ENCODE peak calls at places on chromosomes 5 and 9, in ten cellular contexts. I is substantia nigra, J is NCI-H2029 treated with DMSO at 0.1 percent for 48 hours, B is EH, V is HT1080, M is EL, C is GDM1, U is Kasumi-1, W is C1 segment of cervical spinal cord, P is left ventricle myocardium inferior. N is an unnamed sample.

GRCh38 chr5:58860680-58861079 is 277.8 kb downstream of the RAB3C start:
- DNase-seq in M (no peak), I (no peak), V (no peak), W (no peak), B (no peak), U (no peak), J (no peak), C (peak; percentile 33), P (no peak), N (no peak)

GRCh38 chr5:113606298-113607134 is 93.0 kb downstream of the YTHDC2 start:
- DNase-seq in B (peak; percentile 67), U (peak; percentile 83), M (peak; percentile 62), I (no peak), C (peak; percentile 39), P (no peak), W (peak; percentile 17), J (peak; percentile 47), V (peak; percentile 67), N (no peak)

GRCh38 chr5:43874772-43875171 is 271.8 kb downstream of the NNT start:
- DNase-seq in V (peak; percentile 54), C (no peak), J (no peak), P (no peak), B (peak; percentile 9), M (peak; percentile 51), I (no peak), W (no peak), U (no peak), N (no peak)

GRCh38 chr5:124544366-124545055 is 201.9 kb downstream of the ZNF608 start:
- DNase-seq in I (no peak), W (no peak), V (peak; percentile 21), C (no peak), B (no peak), P (no peak), J (no peak), M (no peak), U (peak; percentile 32), N (no peak)

GRCh38 chr5:151696470-151697061 is 9.9 kb upstream of the SPARC start:
- DNase-seq in J (no peak), P (peak; percentile 61), C (no peak), M (peak; percentile 98), W (no peak), V (peak; percentile 86), I (no peak), U (no peak), B (peak; percentile 100), N (no peak)

GRCh38 chr9:21801683-21802417 is 586 bp upstream of the MTAP start:
- DNase-seq in W (peak; percentile 47), U (no peak), M (peak; percentile 87), V (no peak), B (peak; percentile 90), J (peak; percentile 74), I (no peak), P (peak; percentile 73), C (no peak), N (no peak)

GRCh38 chr5:79133121-79133656 is 21.6 kb downstream of the BHMT start:
- DNase-seq in I (no peak), M (peak; percentile 55), U (peak; percentile 84), J (peak; percentile 45), V (peak; percentile 46), B (peak; percentile 52), P (no peak), W (peak; percentile 43), C (no peak), N (no peak)

GRCh38 chr9:123834907-123835562 is 94.9 kb downstream of the DENND1A start:
- DNase-seq in P (no peak), W (no peak), B (peak; percentile 80), U (peak; percentile 93), I (no peak), V (no peak), J (peak; percentile 73), M (peak; percentile 66), C (peak; percentile 28), N (no peak)

GRCh38 chr5:80083115-80083890 is 48.2 kb downstream of the THBS4 start:
- DNase-seq in V (peak; percentile 60), W (peak; percentile 50), M (peak; percentile 79), U (peak; percentile 94), C (no peak), B (peak; percentile 78), I (no peak), P (no peak), J (peak; percentile 91), N (peak; percentile 30)

GRCh38 chr9:71783120-71783523 is 14.8 kb upstream of the CEMIP2 start:
- DNase-seq in C (no peak), W (peak; percentile 44), I (no peak), J (no peak), U (no peak), V (no peak), B (peak; percentile 69), P (no peak), M (peak; percentile 35), N (peak; percentile 34)

N was measured in NCI-H510A.